ENCODE peak calls at places on chromosomes 13 and 19, in eight cellular contexts. B, W, Z, R, C, F, P and D are unnamed samples.
A peak's percentile ranks its signal among the peaks of the same experiment; 100 is the strongest.

GRCh38 chr13:24747248-24748151 is 16.5 kb upstream of the RNF17 start:
- DNase-seq in B (peak; percentile 51), W (no peak), Z (no peak), R (peak; percentile 15), C (peak; percentile 2), F (no peak), P (no peak), D (no peak)

GRCh38 chr19:43984687-43985000 is 656 bp downstream of the ZNF155 start:
- DNase-seq in B (peak; percentile 21), W (peak; percentile 60), Z (no peak), R (peak; percentile 12), C (no peak), F (no peak), P (no peak), D (no peak)

GRCh38 chr13:27824121-27824520 is 31.8 kb downstream of the GSX1 start:
- DNase-seq in B (no peak), W (no peak), Z (no peak), R (no peak), C (no peak), F (no peak), P (no peak), D (no peak)

GRCh38 chr13:74555291-74556001 is 421.2 kb upstream of the KLF12 start:
- DNase-seq in B (no peak), W (no peak), Z (no peak), R (no peak), C (no peak), F (peak; percentile 4), P (no peak), D (peak; percentile 66)

GRCh38 chr19:56139847-56140582 is 1.1 kb upstream of the ZNF444 start:
- DNase-seq in B (no peak), W (peak; percentile 48), Z (peak; percentile 75), R (no peak), C (no peak), F (no peak), P (no peak), D (no peak)

GRCh38 chr13:77477299-77477848 is 58.1 kb upstream of the SCEL start:
- DNase-seq in B (no peak), W (no peak), Z (no peak), R (no peak), C (no peak), F (no peak), P (no peak), D (no peak)

GRCh38 chr19:46218160-46218559 is 11.4 kb upstream of the IGFL1 start:
- DNase-seq in B (no peak), W (no peak), Z (peak; percentile 65), R (no peak), C (peak; percentile 32), F (no peak), P (no peak), D (no peak)

GRCh38 chr13:102904408-102904862 is 58.6 kb downstream of the ERCC5 start:
- DNase-seq in B (no peak), W (no peak), Z (no peak), R (no peak), C (no peak), F (no peak), P (no peak), D (no peak)

GRCh38 chr13:32164622-32165268 is 133.2 kb downstream of the FRY start:
- DNase-seq in B (peak; percentile 8), W (peak; percentile 34), Z (peak; percentile 75), R (peak; percentile 85), C (peak; percentile 77), F (peak; percentile 58), P (no peak), D (peak; percentile 73)

GRCh38 chr19:58579473-58580142 is 6.5 kb upstream of the MZF1 start:
- DNase-seq in B (no peak), W (no peak), Z (no peak), R (no peak), C (no peak), F (no peak), P (no peak), D (no peak)

GRCh38 chr13:95301947-95302386 is 716 bp upstream of the ABCC4 start:
- DNase-seq in B (no peak), W (no peak), Z (no peak), R (no peak), C (no peak), F (no peak), P (peak; percentile 13), D (no peak)

GRCh38 chr13:49627831-49628652 is at the start of gene ARL11:
- DNase-seq in B (peak; percentile 88), W (no peak), Z (peak; percentile 75), R (peak; percentile 98), C (no peak), F (no peak), P (peak; percentile 52), D (peak; percentile 22)

GRCh38 chr19:55703790-55704215 is 28.8 kb downstream of the EPN1 start:
- DNase-seq in B (no peak), W (peak; percentile 79), Z (peak; percentile 69), R (peak; percentile 28), C (peak; percentile 8), F (peak; percentile 9), P (peak; percentile 10), D (peak; percentile 71)

GRCh38 chr19:40523322-40524047 is 53.2 kb upstream of the SHKBP1 start:
- DNase-seq in B (peak; percentile 43), W (peak; percentile 95), Z (peak; percentile 88), R (peak; percentile 69), C (peak; percentile 47), F (peak; percentile 49), P (peak; percentile 22), D (peak; percentile 88)

GRCh38 chr19:18167975-18168645 is 5.5 kb upstream of the IFI30 start:
- DNase-seq in B (no peak), W (peak; percentile 99), Z (peak; percentile 67), R (peak; percentile 63), C (peak; percentile 36), F (no peak), P (no peak), D (peak; percentile 68)

DNA sequence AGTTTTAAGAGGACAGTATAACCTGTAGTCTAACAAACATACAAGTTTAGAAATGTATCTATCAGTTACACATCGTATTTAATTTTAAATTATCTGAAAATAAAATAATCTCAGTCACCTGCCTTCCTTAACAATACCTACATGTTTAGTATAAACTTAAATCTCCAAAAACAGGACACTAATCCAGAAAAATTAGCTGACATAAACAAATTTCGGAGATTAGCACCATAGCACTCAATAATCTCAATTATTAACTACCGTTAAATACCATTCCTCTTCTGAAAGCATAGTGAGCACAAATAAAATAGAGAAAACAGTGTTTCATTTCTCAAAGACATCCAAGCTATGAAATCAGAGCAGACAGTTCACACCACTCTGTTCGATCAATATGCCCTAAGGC is 13.2 kb downstream of the MED4 start:
- DNase-seq in B (no peak), W (no peak), Z (no peak), R (no peak), C (no peak), F (no peak), P (no peak), D (no peak)
- TF ChIP-seq CTCF in B (no peak), W (no peak), Z (no peak), R (no peak), C (no peak), F (no peak), P (no peak), D (no peak)

GRCh38 chr19:4598712-4599111 is 39.2 kb upstream of the SEMA6B start:
- DNase-seq in B (no peak), W (no peak), Z (no peak), R (no peak), C (no peak), F (no peak), P (no peak), D (no peak)
- H3K4me3 ChIP-seq in B (peak overlapping the region; percentile 19), W (no peak overlapping the region), Z (peak overlapping the region; percentile 43), R (no peak overlapping the region), C (no peak overlapping the region), F (no peak overlapping the region), P (no peak overlapping the region), D (no peak overlapping the region)

GRCh38 chr19:38719761-38720558 is 24.3 kb downstream of the CAPN12 start:
- DNase-seq in B (no peak), W (no peak), Z (no peak), R (no peak), C (no peak), F (no peak), P (no peak), D (no peak)
- TF ChIP-seq CTCF in B (no peak), W (no peak), Z (no peak), R (no peak), C (no peak), F (no peak), P (no peak), D (no peak)

GRCh38 chr19:4302238-4302630 is at the start of gene TMIGD2:
- DNase-seq in B (no peak), W (no peak), Z (no peak), R (no peak), C (no peak), F (no peak), P (no peak), D (no peak)

GRCh38 chr19:4303778-4304508 is 455 bp upstream of the FSD1 start:
- DNase-seq in B (no peak), W (no peak), Z (no peak), R (no peak), C (no peak), F (no peak), P (no peak), D (no peak)

GRCh38 chr19:4305659-4306058 is 1.3 kb downstream of the FSD1 start:
- DNase-seq in B (no peak), W (no peak), Z (no peak), R (no peak), C (no peak), F (no peak), P (no peak), D (no peak)

GRCh38 chr19:4305253-4305612 is 835 bp downstream of the FSD1 start:
- DNase-seq in B (no peak), W (no peak), Z (no peak), R (no peak), C (no peak), F (no peak), P (no peak), D (no peak)

GRCh38 chr19:4304509-4305252 is at the start of gene FSD1:
- DNase-seq in B (peak; percentile 79), W (peak; percentile 99), Z (peak; percentile 84), R (no peak), C (peak; percentile 42), F (peak; percentile 43), P (no peak), D (peak; percentile 92)
- H3K4me3 ChIP-seq in B (peak within 1 kb of the TSS; percentile 27), W (no peak within 1 kb of the TSS), Z (peak within 1 kb of the TSS; percentile 16), R (no peak within 1 kb of the TSS), C (peak within 1 kb of the TSS; percentile 57), F (peak within 1 kb of the TSS; percentile 49), P (no peak within 1 kb of the TSS), D (peak within 1 kb of the TSS; percentile 41)

DNA sequence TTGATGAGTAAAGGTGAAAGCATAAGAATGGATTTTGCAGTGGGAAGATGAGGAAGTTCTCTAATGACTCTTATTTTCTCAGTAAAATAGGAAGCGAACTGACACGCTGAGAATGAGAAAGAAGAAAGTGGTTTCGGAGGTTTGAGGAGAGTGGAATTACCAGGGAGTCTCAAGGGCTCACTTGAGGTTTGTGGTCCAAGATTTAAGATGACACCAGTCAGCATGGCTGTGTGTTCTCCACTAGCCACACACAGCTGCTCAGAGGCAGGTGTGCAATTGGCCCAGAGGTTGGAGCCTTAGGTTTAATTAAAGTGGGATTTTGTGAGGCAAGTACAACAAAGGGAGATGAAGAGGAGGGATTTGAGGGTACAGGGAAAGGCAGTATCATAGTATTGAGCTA is 99.6 kb upstream of the NBEA start:
- DNase-seq in B (peak; percentile 3), W (no peak), Z (no peak), R (no peak), C (no peak), F (no peak), P (no peak), D (no peak)
- TF ChIP-seq CTCF in B (no peak), W (no peak), Z (no peak), R (no peak), C (no peak), F (no peak), P (no peak), D (no peak)